ENCODE peak calls at places on chromosomes 5 and 9, in five cellular contexts. P, O, C, Q and I are unnamed samples.

GRCh38 chr5:72599519-72600400 is 92.5 kb upstream of the ZNF366 start:
- DNase-seq in P (no peak), O (no peak), C (no peak), Q (no peak), I (no peak)

GRCh38 chr5:92429642-92430041 is 1046.5 kb upstream of the ARRDC3 start:
- DNase-seq in P (no peak), O (no peak), C (no peak), Q (no peak), I (no peak)

GRCh38 chr5:81147011-81147594 is 86.0 kb upstream of the CKMT2 start:
- DNase-seq in P (no peak), O (no peak), C (no peak), Q (no peak), I (no peak)

GRCh38 chr9:99269429-99269828 is 47.3 kb downstream of the SEC61B start:
- DNase-seq in P (no peak), O (no peak), C (no peak), Q (no peak), I (no peak)

GRCh38 chr5:88834108-88834462 is 48.9 kb downstream of the MEF2C start:
- DNase-seq in P (no peak), O (no peak), C (no peak), Q (no peak), I (no peak)

GRCh38 chr5:122701640-122702523 is 73.0 kb upstream of the SNX2 start:
- DNase-seq in P (no peak), O (no peak), C (no peak), Q (no peak), I (no peak)

GRCh38 chr9:136002886-136003285 is 41.7 kb upstream of the UBAC1 start:
- DNase-seq in P (no peak), O (no peak), C (no peak), Q (no peak), I (no peak)

GRCh38 chr9:96331236-96331947 is 29.4 kb upstream of the HSD17B3 start:
- DNase-seq in P (peak), O (no peak), C (no peak), Q (no peak), I (no peak)

GRCh38 chr5:181204561-181205401 is at the start of gene TRIM7:
- DNase-seq in P (no peak), O (no peak), C (peak), Q (no peak), I (no peak)

GRCh38 chr9:35533398-35533797 is 43.5 kb downstream of the RUSC2 start:
- DNase-seq in P (no peak), O (no peak), C (no peak), Q (no peak), I (no peak)
- TF ChIP-seq SIN3A in P (no peak), O (no peak), C (no peak), Q (no peak), I (no peak)

DNA sequence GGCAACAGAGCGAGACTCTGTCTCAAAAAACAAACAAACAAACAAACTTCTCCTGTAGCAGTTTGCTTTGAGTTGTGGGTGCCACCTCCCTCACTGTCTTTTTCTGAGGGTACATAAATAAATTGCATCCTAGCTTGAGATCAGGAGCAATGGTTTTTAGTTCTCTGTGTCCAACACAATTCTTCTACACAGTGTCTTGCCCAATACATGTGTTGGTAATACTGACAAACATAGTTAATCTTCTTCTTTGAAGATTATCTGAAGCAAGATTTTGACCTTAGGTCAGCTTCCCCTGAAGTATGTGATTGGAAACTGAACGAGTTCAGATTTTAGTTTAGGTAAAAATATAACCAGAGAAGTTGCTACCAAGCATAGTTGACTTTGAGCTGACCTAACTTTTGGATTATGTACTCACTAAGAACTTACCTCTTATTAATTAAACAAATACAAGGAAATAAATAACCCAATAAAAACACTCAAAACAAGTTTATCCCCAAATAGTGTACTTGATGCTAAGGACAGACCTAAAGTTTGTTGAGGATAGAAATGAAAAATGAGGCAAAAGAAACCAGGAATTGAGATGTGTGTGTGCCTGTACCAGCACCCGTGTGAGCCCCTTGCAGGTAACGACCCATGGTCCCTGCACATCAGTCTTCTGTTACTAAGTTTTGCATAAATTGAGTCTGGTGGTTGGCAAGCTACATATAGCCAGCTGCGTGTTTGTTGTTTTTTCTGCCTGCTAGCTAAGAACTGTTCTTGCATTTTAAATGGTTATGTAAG is 16.2 kb downstream of the TJP2 start:
- DNase-seq in P (peak), O (no peak), C (no peak), Q (no peak), I (no peak)
- TF ChIP-seq SIN3A in P (no peak), O (no peak), C (no peak), Q (no peak), I (no peak)

GRCh38 chr9:113393281-113393680 is 7.8 kb downstream of the ALAD start:
- DNase-seq in P (no peak), O (no peak), C (peak), Q (no peak), I (no peak)
- TF ChIP-seq SIN3A in P (no peak), O (no peak), C (no peak), Q (no peak), I (no peak)

DNA sequence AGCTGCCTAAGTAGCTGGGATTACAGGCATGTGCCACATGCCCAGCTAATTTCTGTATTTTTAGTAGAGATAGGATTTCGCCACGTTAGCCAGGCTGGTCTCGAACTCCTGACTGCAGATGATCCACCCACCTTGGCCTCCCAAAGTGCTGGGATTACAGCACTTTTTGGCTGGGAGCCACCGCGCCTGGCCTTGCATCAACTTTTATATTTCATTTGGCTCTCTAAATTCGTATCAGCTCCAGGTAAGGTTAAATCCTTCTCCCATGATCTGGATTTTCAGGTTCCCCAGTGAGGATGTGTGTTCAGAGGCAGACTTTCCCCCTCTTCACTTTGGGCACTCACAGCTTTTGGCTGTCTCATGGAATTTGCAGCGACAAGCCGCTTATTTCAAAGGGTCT is 16.8 kb upstream of the RNF38 start:
- DNase-seq in P (no peak), O (no peak), C (no peak), Q (no peak), I (no peak)
- TF ChIP-seq SIN3A in P (no peak), O (no peak), C (no peak), Q (no peak), I (no peak)

DNA sequence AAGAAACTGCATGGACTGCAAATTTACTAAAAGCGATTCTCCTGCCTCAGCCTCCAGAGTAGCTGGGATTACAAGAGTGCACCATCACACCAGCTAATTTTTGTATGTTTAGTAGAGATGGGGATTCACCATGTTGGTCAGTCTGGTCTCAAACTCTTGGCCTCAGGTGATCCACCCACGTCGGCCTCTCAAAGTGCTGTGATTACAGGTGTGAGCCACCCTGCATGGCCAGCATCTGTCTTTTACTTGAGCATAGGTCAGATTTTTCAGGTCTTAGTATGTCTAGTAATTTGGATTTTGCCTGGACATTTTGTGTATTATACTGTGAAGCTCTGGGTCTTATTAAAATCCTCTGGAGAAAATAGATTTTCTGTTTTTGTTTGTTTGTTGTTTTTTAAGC is 277.8 kb upstream of the VLDLR start:
- DNase-seq in P (no peak), O (no peak), C (no peak), Q (peak), I (no peak)
- TF ChIP-seq SIN3A in P (no peak), O (no peak), C (no peak), Q (no peak), I (no peak)

GRCh38 chr9:129472651-129473102 is 148.2 kb downstream of the C9orf50 start:
- DNase-seq in P (no peak), O (no peak), C (no peak), Q (no peak), I (no peak)
- TF ChIP-seq SIN3A in P (no peak), O (no peak), C (no peak), Q (no peak), I (no peak)

GRCh38 chr5:117633093-117633492 is 1058.5 kb upstream of the SEMA6A start:
- DNase-seq in P (no peak), O (no peak), C (no peak), Q (no peak), I (no peak)
- TF ChIP-seq SIN3A in P (no peak), O (no peak), C (no peak), Q (no peak), I (no peak)